ENCODE peak calls at places on chromosomes 7 and 10, in six cellular contexts. M is A549; O is right atrium auricular region; X is AG08396; A is activated naive CD8-positive, alpha-beta T cell treated with anti-CD3 and anti-CD28 coated beads, Interleukin-2, amount 10 ng/mL, durations not matched to agents 7 days and 5 days; B is pancreas. S is an unnamed sample.

GRCh38 chr10:127579640-127580039 is 30.5 kb downstream of the NPS start:
- DNase-seq in A (no peak), O (no peak), M (no peak), B (no peak), X (no peak), S (no peak)

GRCh38 chr10:86258940-86259339 is 107.7 kb downstream of the GRID1 start:
- DNase-seq in A (no peak), B (no peak), M (no peak), X (no peak), O (no peak), S (no peak)

GRCh38 chr10:50577681-50578350 is 45.9 kb downstream of the SGMS1 start:
- DNase-seq in B (no peak), O (no peak), A (no peak), X (no peak), M (no peak), S (no peak)

GRCh38 chr7:157717211-157718174 is 380.7 kb downstream of the DNAJB6 start:
- DNase-seq in A (no peak), B (peak), X (no peak), O (no peak), M (no peak), S (no peak)

GRCh38 chr7:132430863-132431822 is 145.1 kb downstream of the PLXNA4 start:
- DNase-seq in M (peak), B (no peak), O (peak), A (peak), X (peak), S (peak)

GRCh38 chr7:34277801-34278195 is 372.5 kb downstream of the BMPER start:
- DNase-seq in O (no peak), M (no peak), B (no peak), A (no peak), X (no peak), S (no peak)

GRCh38 chr7:81331061-81332018 is 412.5 kb upstream of the SEMA3C start:
- DNase-seq in M (no peak), O (no peak), A (no peak), X (peak), B (no peak), S (no peak)

GRCh38 chr7:15643000-15643705 is 43.3 kb downstream of the MEOX2 start:
- DNase-seq in B (peak), A (no peak), M (no peak), O (no peak), X (no peak), S (peak)

GRCh38 chr10:102673961-102674511 is 29.8 kb downstream of the TRIM8 start:
- DNase-seq in B (no peak), A (peak), M (no peak), O (peak), X (peak), S (peak)

GRCh38 chr10:44506386-44506785 is 121.5 kb upstream of the CXCL12 start:
- DNase-seq in B (no peak), M (no peak), X (no peak), A (no peak), O (no peak), S (no peak)

GRCh38 chr7:107972986-107973385 is 30.0 kb downstream of the LAMB1 start:
- DNase-seq in A (no peak), O (no peak), M (no peak), B (no peak), X (no peak), S (no peak)

GRCh38 chr7:18413447-18413846 is 82.1 kb upstream of the HDAC9 start:
- DNase-seq in A (no peak), B (no peak), O (no peak), X (no peak), M (no peak), S (no peak)

GRCh38 chr10:72024596-72024995 is 60.4 kb downstream of the CHST3 start:
- DNase-seq in B (no peak), O (no peak), A (no peak), X (no peak), M (no peak), S (peak)

GRCh38 chr7:17130281-17131059 is 168.0 kb upstream of the AHR start:
- DNase-seq in A (no peak), B (no peak), O (no peak), X (peak), M (peak), S (peak)

GRCh38 chr7:159099711-159100231 is 44.9 kb downstream of the VIPR2 start:
- DNase-seq in X (no peak), A (peak), M (no peak), B (peak), O (peak), S (no peak)

GRCh38 chr10:132044803-132045202 is 20.9 kb upstream of the JAKMIP3 start:
- DNase-seq in A (no peak), X (no peak), M (no peak), B (no peak), O (no peak), S (no peak)

GRCh38 chr7:133518718-133519117 is 265.8 kb downstream of the EXOC4 start:
- DNase-seq in A (no peak), O (no peak), M (no peak), B (no peak), X (no peak), S (no peak)

GRCh38 chr7:40551685-40552576 is 417.1 kb downstream of the SUGCT start:
- DNase-seq in O (no peak), X (peak), A (no peak), M (no peak), B (no peak), S (peak)